ENCODE peak calls at places on chromosomes 4 and X, in ten cellular contexts. K, J, B, L, N, Q, R, V, O and C are unnamed samples.

GRCh38 chr4:82899339-82899738 is 1.2 kb upstream of the THAP9 start:
- DNase-seq in J (no peak), L (no peak), Q (no peak), R (no peak), V (peak; percentile 23), K (no peak), B (no peak), N (no peak), O (no peak), C (no peak)

GRCh38 chrX:64580035-64580434 is 184.8 kb upstream of the MTMR8 start:
- DNase-seq in O (no peak), K (no peak), V (no peak), L (no peak), J (no peak), Q (no peak), R (no peak), B (no peak), N (no peak), C (no peak)

GRCh38 chr4:14749910-14750309 is 252.4 kb upstream of the CPEB2 start:
- DNase-seq in R (no peak), V (no peak), K (peak; percentile 18), O (no peak), B (peak; percentile 34), L (no peak), N (no peak), Q (peak; percentile 22), J (no peak), C (no peak)

GRCh38 chrX:69388526-69388925 is 115.6 kb upstream of the NALF2 start:
- DNase-seq in L (no peak), B (no peak), O (no peak), N (no peak), J (no peak), Q (peak; percentile 18), R (no peak), V (no peak), K (no peak), C (no peak)

GRCh38 chr4:55358668-55359067 is 12.6 kb downstream of the SRD5A3 start:
- DNase-seq in O (no peak), Q (no peak), V (peak; percentile 62), R (no peak), K (no peak), B (no peak), N (peak; percentile 74), J (no peak), L (peak; percentile 25), C (no peak)

GRCh38 chr4:2399216-2399615 is 19.2 kb downstream of the ZFYVE28 start:
- DNase-seq in R (no peak), K (no peak), B (no peak), J (peak; percentile 51), O (no peak), N (no peak), L (no peak), Q (no peak), V (no peak), C (no peak)

GRCh38 chr4:94939791-94940530 is 182.2 kb downstream of the BMPR1B start:
- DNase-seq in V (no peak), N (no peak), R (no peak), B (no peak), L (no peak), K (no peak), J (no peak), Q (no peak), O (no peak), C (no peak)

GRCh38 chr4:34046580-34046979 is 2197.7 kb downstream of the ARAP2 start:
- DNase-seq in B (no peak), L (no peak), K (no peak), R (no peak), Q (no peak), J (no peak), O (no peak), V (no peak), N (peak; percentile 49), C (no peak)

GRCh38 chr4:101191302-101192098 is 155.8 kb downstream of the PPP3CA start:
- DNase-seq in B (no peak), N (no peak), R (peak; percentile 69), L (no peak), K (no peak), V (no peak), J (peak; percentile 88), Q (peak; percentile 86), O (peak; percentile 81), C (peak; percentile 80)

GRCh38 chr4:177339794-177340374 is 30.2 kb downstream of the NEIL3 start:
- DNase-seq in R (no peak), N (peak; percentile 14), Q (no peak), L (no peak), V (peak; percentile 74), O (no peak), K (no peak), J (no peak), B (peak; percentile 4), C (no peak)